ENCODE peak calls at places on chromosome 1, in seven cellular contexts. M is body of pancreas, X is SK-N-MC, B is IMR-90, V is left ventricle myocardium inferior, J is fibroblast of lung, R is testis. O is an unnamed sample.

GRCh38 chr1:46011121-46011695 is 121.2 kb downstream of the PIK3R3 start:
- DNase-seq in M (no peak), X (no peak), B (no peak), V (no peak), J (no peak), R (no peak), O (no peak)

GRCh38 chr1:175839678-175840669 is 96.6 kb upstream of the TNR start:
- DNase-seq in M (no peak), X (no peak), B (no peak), V (no peak), J (no peak), R (no peak), O (peak; percentile 33)

GRCh38 chr1:155940531-155940992 is 876 bp upstream of the RXFP4 start:
- DNase-seq in M (peak; percentile 61), X (no peak), B (peak; percentile 55), V (no peak), J (peak; percentile 45), R (peak; percentile 49), O (peak; percentile 66)

GRCh38 chr1:46724991-46725735 is 6.2 kb upstream of the EFCAB14 start:
- DNase-seq in M (peak; percentile 78), X (peak; percentile 55), B (peak; percentile 85), V (peak; percentile 48), J (peak; percentile 67), R (peak; percentile 86), O (peak; percentile 80)

GRCh38 chr1:97500696-97501297 is 420.0 kb downstream of the DPYD start:
- DNase-seq in M (no peak), X (no peak), B (no peak), V (no peak), J (peak; percentile 0), R (no peak), O (no peak)

GRCh38 chr1:79716481-79716880 is 710.0 kb upstream of the ADGRL4 start:
- DNase-seq in M (no peak), X (no peak), B (peak; percentile 69), V (no peak), J (peak; percentile 92), R (no peak), O (peak; percentile 26)

GRCh38 chr1:157181790-157182189 is 43.6 kb upstream of the ETV3 start:
- DNase-seq in M (no peak), X (no peak), B (no peak), V (no peak), J (no peak), R (no peak), O (no peak)

GRCh38 chr1:95003433-95003738 is 69.4 kb downstream of the ALG14 start:
- DNase-seq in M (no peak), X (no peak), B (peak; percentile 52), V (no peak), J (peak; percentile 38), R (no peak), O (no peak)

GRCh38 chr1:29409616-29410015 is 173.3 kb downstream of the PTPRU start:
- DNase-seq in M (no peak), X (no peak), B (no peak), V (no peak), J (no peak), R (no peak), O (no peak)

GRCh38 chr1:66271904-66272254 is 262.1 kb upstream of the SGIP1 start:
- DNase-seq in M (no peak), X (no peak), B (peak; percentile 69), V (peak; percentile 70), J (peak; percentile 56), R (peak; percentile 85), O (peak; percentile 75)

GRCh38 chr1:20178634-20179368 is 7.1 kb upstream of the UBXN10 start:
- DNase-seq in M (no peak), X (no peak), B (no peak), V (no peak), J (no peak), R (peak; percentile 49), O (no peak)

GRCh38 chr1:65339866-65340483 is 30.6 kb downstream of the DNAJC6 start:
- DNase-seq in M (no peak), X (no peak), B (peak; percentile 4), V (no peak), J (peak; percentile 4), R (no peak), O (peak; percentile 42)

DNA sequence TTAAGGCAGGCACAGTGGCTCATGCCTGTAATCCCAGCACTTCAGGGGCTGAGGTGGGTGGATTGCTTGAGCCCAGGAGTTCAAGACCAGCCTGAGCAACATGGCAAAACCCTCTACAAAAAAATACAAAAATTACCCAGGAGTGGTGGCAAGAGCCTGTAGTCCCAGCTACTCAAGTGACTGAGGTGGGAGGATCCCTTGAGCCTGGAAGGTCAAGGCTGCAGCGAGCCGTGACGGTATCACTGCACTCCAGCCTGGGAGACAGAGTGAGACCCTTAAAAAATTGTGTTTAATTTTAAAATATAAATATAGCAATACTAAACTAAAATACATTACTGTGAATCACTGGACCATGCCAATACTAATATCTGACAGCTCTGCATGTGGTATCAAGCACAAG is 42.8 kb downstream of the SORT1 start:
- DNase-seq in M (no peak), X (no peak), B (no peak), V (no peak), J (no peak), R (no peak), O (no peak)
- H3K36me3 ChIP-seq in M (no peaks in the 10 kb centered on the region), X (no peaks in the 10 kb centered on the region), B (peaks cover 12% of the 10 kb centered on the region), V (peaks cover 51% of the 10 kb centered on the region), J (no peaks in the 10 kb centered on the region), R (no peaks in the 10 kb centered on the region), O (no peaks in the 10 kb centered on the region)

GRCh38 chr1:43365678-43366077 is 2.1 kb downstream of the ELOVL1 start:
- DNase-seq in M (no peak), X (no peak), B (no peak), V (no peak), J (no peak), R (no peak), O (no peak)
- H3K4me3 ChIP-seq in M (no peak overlapping the region), X (no peak overlapping the region), B (no peak overlapping the region), V (peak overlapping the region; percentile 95), J (no peak overlapping the region), R (no peak overlapping the region), O (peak overlapping the region; percentile 74)

GRCh38 chr1:2498648-2499047 is 22.6 kb downstream of the PLCH2 start:
- DNase-seq in M (no peak), X (no peak), B (no peak), V (no peak), J (no peak), R (no peak), O (no peak)

GRCh38 chr1:2497891-2498290 is 21.8 kb downstream of the PLCH2 start:
- DNase-seq in M (no peak), X (no peak), B (no peak), V (no peak), J (no peak), R (no peak), O (no peak)

GRCh38 chr1:2499986-2500596 is 24.0 kb downstream of the PLCH2 start:
- DNase-seq in M (no peak), X (no peak), B (no peak), V (no peak), J (no peak), R (no peak), O (no peak)

GRCh38 chr1:2501041-2501819 is 25.1 kb downstream of the PLCH2 start:
- DNase-seq in M (no peak), X (no peak), B (no peak), V (no peak), J (no peak), R (no peak), O (no peak)

DNA sequence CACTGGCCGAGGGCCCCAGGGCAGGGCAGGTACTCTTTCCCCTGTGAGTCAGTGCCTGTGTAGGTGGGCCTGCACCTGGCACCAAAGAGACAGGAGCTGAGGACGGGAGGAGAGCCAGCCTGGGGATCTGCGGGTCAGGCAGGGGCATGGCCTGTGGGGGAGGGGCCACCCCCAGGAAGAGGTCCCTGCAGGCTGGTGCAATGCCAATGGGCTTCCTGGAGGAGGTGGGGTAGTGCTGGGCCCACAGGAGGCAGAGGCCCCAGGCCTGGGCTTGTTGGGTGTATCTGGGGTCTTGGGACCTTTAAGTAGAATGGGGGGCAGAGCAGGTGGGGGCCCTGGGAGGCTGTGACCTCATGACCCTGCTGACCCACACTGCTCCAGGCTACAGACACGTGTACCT is 23.2 kb downstream of the PLCH2 start:
- DNase-seq in M (no peak), X (no peak), B (no peak), V (no peak), J (no peak), R (no peak), O (no peak)
- H3K36me3 ChIP-seq in M (no peaks in the 10 kb centered on the region), X (no peaks in the 10 kb centered on the region), B (no peaks in the 10 kb centered on the region), V (no peaks in the 10 kb centered on the region), J (no peaks in the 10 kb centered on the region), R (no peaks in the 10 kb centered on the region), O (peaks cover 39% of the 10 kb centered on the region)

GRCh38 chr1:93219443-93219842 is 38.9 kb downstream of the CCDC18 start:
- DNase-seq in M (no peak), X (no peak), B (no peak), V (no peak), J (peak; percentile 71), R (no peak), O (no peak)
- H3K4me3 ChIP-seq in M (no peak overlapping the region), X (no peak overlapping the region), B (no peak overlapping the region), V (no peak overlapping the region), J (no peak overlapping the region), R (no peak overlapping the region), O (no peak overlapping the region)

GRCh38 chr1:207327994-207328393 is 6.5 kb downstream of the CD55 start:
- DNase-seq in M (no peak), X (no peak), B (peak; percentile 88), V (no peak), J (peak; percentile 77), R (no peak), O (peak; percentile 68)

GRCh38 chr1:207329469-207329868 is 8.0 kb downstream of the CD55 start:
- DNase-seq in M (no peak), X (no peak), B (no peak), V (no peak), J (no peak), R (no peak), O (no peak)

GRCh38 chr1:207333620-207334019 is 12.1 kb downstream of the CD55 start:
- DNase-seq in M (no peak), X (no peak), B (no peak), V (no peak), J (no peak), R (no peak), O (no peak)

GRCh38 chr1:207323425-207323976 is 2.0 kb downstream of the CD55 start:
- DNase-seq in M (no peak), X (no peak), B (no peak), V (no peak), J (no peak), R (no peak), O (no peak)

DNA sequence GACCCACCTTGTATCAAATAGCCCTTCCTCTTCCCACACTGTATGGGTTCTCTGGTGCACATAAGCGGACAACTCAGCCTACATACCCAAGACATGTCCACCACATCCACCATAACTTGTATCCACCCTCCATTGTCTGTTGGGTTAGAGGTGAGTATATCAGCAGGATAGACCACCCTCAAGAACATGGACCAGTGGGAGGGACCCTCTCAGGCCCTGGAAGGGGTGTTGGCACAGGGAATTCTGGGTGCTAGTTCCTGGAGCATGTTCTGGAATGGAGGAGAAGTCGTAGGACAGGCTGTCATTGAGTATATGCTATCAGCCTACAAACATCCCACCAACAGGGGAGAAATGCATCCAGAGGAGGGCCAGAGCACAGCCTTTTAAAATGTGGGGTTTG is 7.4 kb downstream of the CD55 start:
- DNase-seq in M (no peak), X (no peak), B (no peak), V (no peak), J (no peak), R (no peak), O (no peak)
- H3K36me3 ChIP-seq in M (peaks cover 11% of the 10 kb centered on the region), X (peaks cover 30% of the 10 kb centered on the region), B (peaks cover 13% of the 10 kb centered on the region), V (peaks cover 100% of the 10 kb centered on the region), J (peaks cover 4% of the 10 kb centered on the region), R (no peaks in the 10 kb centered on the region), O (peaks cover 16% of the 10 kb centered on the region)